ENCODE peak calls at places on chromosomes 3 and 15, in eight cellular contexts. T, P, Q, L, V, Y, I and G are unnamed samples.

GRCh38 chr3:14780927-14781507 is 37.7 kb upstream of the FGD5 start:
- DNase-seq in T (peak), P (peak), Q (no peak), L (peak), V (peak), Y (peak), I (peak), G (peak)

GRCh38 chr15:92392462-92392861 is 1.2 kb upstream of the ST8SIA2 start:
- DNase-seq in T (no peak), P (no peak), Q (no peak), L (no peak), V (no peak), Y (no peak), I (no peak), G (peak)

GRCh38 chr3:119243712-119244111 is 3.0 kb upstream of the B4GALT4 start:
- DNase-seq in T (no peak), P (no peak), Q (no peak), L (no peak), V (no peak), Y (no peak), I (no peak), G (no peak)

GRCh38 chr15:60591491-60592385 is 112.8 kb upstream of the ICE2 start:
- DNase-seq in T (peak), P (no peak), Q (peak), L (peak), V (no peak), Y (no peak), I (peak), G (peak)

GRCh38 chr3:63228677-63229076 is 49.4 kb upstream of the SYNPR start:
- DNase-seq in T (no peak), P (no peak), Q (peak), L (no peak), V (peak), Y (peak), I (peak), G (peak)

GRCh38 chr3:190345027-190345821 is 23.0 kb upstream of the CLDN1 start:
- DNase-seq in T (no peak), P (peak), Q (no peak), L (no peak), V (peak), Y (peak), I (peak), G (no peak)

GRCh38 chr3:169460035-169460434 is 203.5 kb downstream of the MECOM start:
- DNase-seq in T (no peak), P (no peak), Q (no peak), L (no peak), V (no peak), Y (no peak), I (no peak), G (no peak)

GRCh38 chr15:44033894-44034293 is 161.2 kb downstream of the FRMD5 start:
- DNase-seq in T (no peak), P (no peak), Q (peak), L (no peak), V (peak), Y (peak), I (peak), G (no peak)

GRCh38 chr3:138434875-138435772 is 708 bp downstream of the ESYT3 start:
- DNase-seq in T (no peak), P (no peak), Q (no peak), L (no peak), V (no peak), Y (no peak), I (peak), G (peak)

GRCh38 chr3:53817211-53817610 is 29.0 kb downstream of the CHDH start:
- DNase-seq in T (no peak), P (no peak), Q (no peak), L (peak), V (no peak), Y (no peak), I (no peak), G (no peak)

GRCh38 chr15:71103102-71103676 is 12.1 kb upstream of the THSD4 start:
- DNase-seq in T (no peak), P (no peak), Q (no peak), L (peak), V (peak), Y (peak), I (peak), G (no peak)
- TF ChIP-seq CTCF in T (peak), P (peak), Q (peak), L (no peak), V (peak), Y (peak), I (peak), G (no peak)

GRCh38 chr3:15815696-15816095 is 17.9 kb upstream of the ANKRD28 start:
- DNase-seq in T (no peak), P (peak), Q (no peak), L (no peak), V (peak), Y (peak), I (no peak), G (no peak)
- TF ChIP-seq CTCF in T (peak), P (peak), Q (peak), L (peak), V (peak), Y (peak), I (peak), G (peak)

DNA sequence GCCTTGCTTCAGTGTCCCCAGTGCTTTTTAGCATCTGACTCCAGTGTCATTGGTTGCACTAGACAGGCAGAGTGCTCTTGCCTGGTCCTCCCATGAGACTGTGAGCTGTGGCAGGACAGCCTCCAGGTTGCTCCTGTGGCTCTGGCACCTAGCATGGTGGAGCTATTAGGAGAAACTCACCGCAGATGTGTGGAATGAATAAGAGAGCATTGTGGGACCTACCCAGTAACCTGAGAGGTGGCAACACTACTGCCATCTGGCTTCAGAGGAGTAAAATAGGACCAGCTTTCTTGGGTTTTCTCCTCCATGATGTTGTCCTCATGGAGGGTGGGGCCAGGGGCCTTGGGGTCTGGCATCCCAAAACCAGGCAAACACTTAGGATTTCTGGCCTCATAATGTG is 183.6 kb downstream of the EPHB1 start:
- DNase-seq in T (no peak), P (no peak), Q (no peak), L (no peak), V (no peak), Y (no peak), I (no peak), G (no peak)
- TF ChIP-seq CTCF in T (peak), P (no peak), Q (no peak), L (no peak), V (no peak), Y (no peak), I (no peak), G (no peak)

DNA sequence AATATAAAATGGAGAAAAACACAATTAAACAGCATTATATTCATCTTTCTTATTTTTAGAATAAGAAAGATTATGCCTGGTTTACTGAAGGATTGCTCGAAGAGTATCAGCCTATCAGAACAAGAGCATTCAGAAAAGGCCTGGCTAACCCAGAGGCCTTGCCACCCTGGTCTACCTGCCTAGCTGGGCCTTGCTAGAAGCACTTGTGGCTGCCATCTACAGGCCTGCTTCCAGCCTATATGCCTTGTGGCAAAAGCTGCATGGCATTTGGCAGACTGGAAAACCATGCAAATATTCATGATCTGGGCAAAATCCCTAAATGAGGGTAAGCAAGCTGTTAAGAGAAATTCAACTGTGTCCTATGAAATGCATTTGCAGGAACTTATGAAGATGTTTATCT is 9.3 kb upstream of the ATP13A4 start:
- DNase-seq in T (no peak), P (no peak), Q (no peak), L (no peak), V (no peak), Y (no peak), I (peak), G (no peak)
- TF ChIP-seq CTCF in T (no peak), P (no peak), Q (no peak), L (no peak), V (no peak), Y (peak), I (no peak), G (no peak)

GRCh38 chr3:81339040-81339845 is 422.2 kb downstream of the GBE1 start:
- DNase-seq in T (no peak), P (no peak), Q (no peak), L (no peak), V (peak), Y (peak), I (no peak), G (no peak)
- TF ChIP-seq CTCF in T (no peak), P (peak), Q (peak), L (no peak), V (peak), Y (peak), I (no peak), G (peak)

GRCh38 chr3:39935261-39935660 is 125.9 kb downstream of the MYRIP start:
- DNase-seq in T (no peak), P (no peak), Q (no peak), L (no peak), V (no peak), Y (no peak), I (no peak), G (no peak)
- TF ChIP-seq CTCF in T (no peak), P (no peak), Q (no peak), L (no peak), V (no peak), Y (no peak), I (no peak), G (no peak)